ENCODE peak calls at places on chromosomes 7 and 10, in seven cellular contexts. B is hepatocyte, U is fibroblast of mammary gland, P is AG04450, A is thoracic aorta, H is heart left ventricle, W is fibroblast of lung. V is an unnamed sample.

GRCh38 chr7:116393654-116394053 is 105.9 kb upstream of the CAV2 start:
- DNase-seq in B (no peak), U (peak), P (no peak), A (no peak), H (peak), W (no peak), V (peak)

GRCh38 chr7:81014266-81014665 is 95.4 kb upstream of the SEMA3C start:
- DNase-seq in B (no peak), U (peak), P (no peak), A (no peak), H (no peak), W (peak), V (peak)

GRCh38 chr7:142711722-142712616 is 37.3 kb upstream of the PRSS1 start:
- DNase-seq in B (peak), U (peak), P (no peak), A (no peak), H (no peak), W (peak), V (peak)

GRCh38 chr10:49311562-49312236 is 12.7 kb downstream of the C10orf71 start:
- DNase-seq in B (no peak), U (no peak), P (no peak), A (no peak), H (no peak), W (no peak), V (no peak)

GRCh38 chr10:126904807-126905686 is at the start of gene DOCK1:
- DNase-seq in B (peak), U (peak), P (peak), A (no peak), H (peak), W (peak), V (peak)

GRCh38 chr10:119502214-119502613 is 40.3 kb downstream of the RGS10 start:
- DNase-seq in B (no peak), U (no peak), P (no peak), A (no peak), H (no peak), W (no peak), V (no peak)

GRCh38 chr7:40530292-40530691 is 395.5 kb downstream of the SUGCT start:
- DNase-seq in B (no peak), U (no peak), P (peak), A (no peak), H (no peak), W (peak), V (no peak)

GRCh38 chr7:143205560-143206293 is 16.1 kb upstream of the TAS2R40 start:
- DNase-seq in B (no peak), U (no peak), P (no peak), A (no peak), H (peak), W (peak), V (no peak)

GRCh38 chr10:97800474-97800873 is 28.7 kb upstream of the SFRP5 start:
- DNase-seq in B (no peak), U (no peak), P (no peak), A (no peak), H (no peak), W (no peak), V (no peak)

GRCh38 chr10:43679509-43679908 is 30.8 kb upstream of the ZNF32 start:
- DNase-seq in B (no peak), U (no peak), P (no peak), A (no peak), H (peak), W (peak), V (peak)

GRCh38 chr10:60048146-60048545 is 141.8 kb upstream of the CCDC6 start:
- DNase-seq in B (peak), U (peak), P (no peak), A (no peak), H (no peak), W (peak), V (peak)
- TF ChIP-seq CTCF in B (peak), U (peak), P (peak), A (no peak), H (no peak), W (peak), V (peak)

DNA sequence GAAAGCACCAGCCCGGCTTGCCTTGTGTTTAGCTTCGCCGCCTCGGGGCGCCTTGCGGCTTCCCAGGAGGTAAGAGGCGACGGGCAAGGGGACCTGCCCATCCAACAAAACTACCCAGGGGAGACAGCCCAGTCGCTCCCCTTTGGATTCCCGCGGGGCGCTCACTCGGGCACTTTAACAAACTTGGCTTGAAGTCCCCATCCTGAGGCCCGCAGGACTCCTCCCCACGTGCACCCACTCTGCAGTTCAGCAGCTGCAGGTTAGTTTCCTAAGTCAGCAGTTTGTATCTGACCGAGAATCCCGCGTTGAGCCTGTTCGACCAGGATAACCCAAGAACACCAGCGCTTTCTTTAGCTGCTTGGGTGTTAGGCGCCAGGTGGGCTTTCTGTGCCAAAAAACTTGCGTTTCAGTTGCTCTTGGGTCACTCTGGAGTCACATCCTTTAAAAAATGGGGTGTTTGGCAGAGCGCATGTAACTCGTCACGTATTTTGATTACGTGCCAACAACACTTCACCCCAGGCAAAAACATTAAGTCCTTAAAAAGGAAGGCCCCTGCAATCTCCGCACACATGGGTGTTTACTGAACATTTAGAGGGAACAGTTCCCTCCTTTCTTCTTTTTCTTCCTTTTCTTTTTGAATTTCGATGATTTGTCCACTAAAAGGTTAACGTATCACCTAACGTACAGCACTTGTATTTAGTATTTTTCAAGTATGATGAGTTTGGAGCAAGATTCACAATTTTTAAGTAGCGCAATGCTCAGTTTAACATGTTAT is 876 bp downstream of the DNAH11 start:
- DNase-seq in B (peak), U (peak), P (no peak), A (no peak), H (no peak), W (peak), V (peak)
- TF ChIP-seq CTCF in B (no peak), U (no peak), P (no peak), A (no peak), H (no peak), W (no peak), V (no peak)

GRCh38 chr10:110893559-110894179 is 21.9 kb downstream of the PDCD4 start:
- DNase-seq in B (peak), U (peak), P (no peak), A (no peak), H (no peak), W (peak), V (peak)
- TF ChIP-seq CTCF in B (peak), U (peak), P (peak), A (peak), H (peak), W (peak), V (peak)

DNA sequence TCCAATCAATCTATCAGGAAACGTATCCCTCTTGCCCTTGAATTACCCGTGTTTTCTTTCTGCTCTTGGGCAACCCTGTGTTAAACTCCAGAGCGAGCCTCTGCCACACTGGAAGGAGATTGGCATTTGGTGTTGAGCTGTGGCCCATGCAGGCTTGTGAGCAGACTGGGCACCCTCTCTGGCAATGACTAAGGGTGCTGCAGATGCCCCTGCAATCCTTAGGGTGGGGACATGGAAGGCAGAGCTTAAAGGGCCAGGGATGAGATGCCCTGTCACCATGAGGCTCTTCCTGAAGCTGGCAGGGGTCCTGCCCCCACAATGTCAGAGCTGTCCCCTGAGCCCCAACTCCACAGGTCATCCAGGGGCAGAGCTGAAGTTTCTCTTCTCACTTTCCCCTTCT is 19.5 kb upstream of the FAM180A start:
- DNase-seq in B (no peak), U (no peak), P (no peak), A (no peak), H (no peak), W (no peak), V (no peak)
- TF ChIP-seq CTCF in B (no peak), U (no peak), P (no peak), A (no peak), H (no peak), W (no peak), V (no peak)